ENCODE peak calls at places on chromosomes 13 and 19, in six cellular contexts. P is NCI-H1417; C is H9; T is EL; Q is activated T-cell treated with anti-CD3 and anti-CD28 coated beads, Interleukin-2, amount 50 U/mL, for 1 hour; O is hepatic stellate cell. B is an unnamed sample.

GRCh38 chr13:48738261-48738755 is 84.6 kb downstream of the CYSLTR2 start:
- DNase-seq in P (peak), C (no peak), T (no peak), Q (no peak), O (no peak), B (no peak)

GRCh38 chr13:110435331-110435730 is 126.2 kb downstream of the RAB20 start:
- DNase-seq in P (no peak), C (no peak), T (no peak), Q (no peak), O (no peak), B (no peak)

GRCh38 chr19:782195-783043 is 14.8 kb upstream of the PTBP1 start:
- DNase-seq in P (no peak), C (peak), T (peak), Q (no peak), O (peak), B (peak)

GRCh38 chr13:110012102-110012739 is 225.8 kb upstream of the IRS2 start:
- DNase-seq in P (no peak), C (no peak), T (peak), Q (no peak), O (peak), B (peak)

GRCh38 chr19:38055040-38055439 is 148.0 kb downstream of the SIPA1L3 start:
- DNase-seq in P (peak), C (no peak), T (no peak), Q (no peak), O (no peak), B (no peak)

GRCh38 chr19:15869873-15870272 is 28.0 kb downstream of the CYP4F2 start:
- DNase-seq in P (no peak), C (no peak), T (no peak), Q (no peak), O (no peak), B (no peak)

GRCh38 chr19:5063873-5064645 is 95.1 kb downstream of the KDM4B start:
- DNase-seq in P (no peak), C (no peak), T (no peak), Q (no peak), O (no peak), B (no peak)

GRCh38 chr19:54430306-54431254 is 15.3 kb downstream of the TTYH1 start:
- DNase-seq in P (peak), C (peak), T (peak), Q (peak), O (no peak), B (no peak)